ENCODE peak calls at places on chromosomes 1 and 21, in four cellular contexts. D is trophoblast cell, H is H9, Z is H1. E is an unnamed sample.

GRCh38 chr1:245663841-245664240 is 509.1 kb downstream of the KIF26B start:
- DNase-seq in D (no peak), H (no peak), Z (no peak), E (no peak)

GRCh38 chr1:147162093-147162492 is 10.2 kb downstream of the PRKAB2 start:
- DNase-seq in D (no peak), H (no peak), Z (no peak), E (no peak)

GRCh38 chr1:224430511-224431113 is 4.0 kb downstream of the WDR26 start:
- DNase-seq in D (peak; percentile 14), H (no peak), Z (no peak), E (peak; percentile 43)

GRCh38 chr1:241235236-241235897 is 121.6 kb downstream of the RGS7 start:
- DNase-seq in D (no peak), H (no peak), Z (no peak), E (peak; percentile 54)

GRCh38 chr1:214957330-214958137 is 125.0 kb upstream of the KCNK2 start:
- DNase-seq in D (peak; percentile 93), H (no peak), Z (no peak), E (peak; percentile 37)

GRCh38 chr1:220921991-220922390 is 42.7 kb downstream of the HLX start:
- DNase-seq in D (no peak), H (peak; percentile 32), Z (no peak), E (no peak)

GRCh38 chr1:67342002-67342890 is 34.6 kb downstream of the IL12RB2 start:
- DNase-seq in D (no peak), H (peak; percentile 66), Z (peak; percentile 57), E (peak; percentile 23)

GRCh38 chr1:202586018-202586821 is 124.0 kb downstream of the SYT2 start:
- DNase-seq in D (peak; percentile 15), H (no peak), Z (no peak), E (peak; percentile 88)

GRCh38 chr1:113947388-113948107 is 18.4 kb downstream of the HIPK1 start:
- DNase-seq in D (no peak), H (no peak), Z (no peak), E (no peak)

GRCh38 chr1:228273720-228274451 is 66.0 kb downstream of the OBSCN start:
- DNase-seq in D (no peak), H (peak; percentile 42), Z (no peak), E (no peak)

GRCh38 chr1:84289169-84289785 is 12.2 kb upstream of the SAMD13 start:
- DNase-seq in D (no peak), H (no peak), Z (no peak), E (no peak)

GRCh38 chr1:23035823-23036452 is 16.7 kb downstream of the KDM1A start:
- DNase-seq in D (peak; percentile 94), H (no peak), Z (no peak), E (peak; percentile 95)

GRCh38 chr1:31669786-31670582 is 25.3 kb upstream of the PEF1 start:
- DNase-seq in D (no peak), H (peak; percentile 59), Z (no peak), E (peak; percentile 56)

GRCh38 chr1:245621589-245621988 is 466.8 kb downstream of the KIF26B start:
- DNase-seq in D (peak; percentile 91), H (no peak), Z (no peak), E (peak; percentile 85)

GRCh38 chr1:107952989-107953388 is 12.0 kb downstream of the VAV3 start:
- DNase-seq in D (no peak), H (no peak), Z (no peak), E (peak; percentile 24)

GRCh38 chr1:224579526-224579925 is 36.6 kb upstream of the CNIH3 start:
- DNase-seq in D (no peak), H (no peak), Z (no peak), E (peak; percentile 40)

GRCh38 chr1:26938659-26939025 is 17.1 kb downstream of the NUDC start:
- DNase-seq in D (no peak), H (no peak), Z (no peak), E (no peak)
- H3K79me2 ChIP-seq in D (no peaks in the 10 kb centered on the region), H (no peaks in the 10 kb centered on the region), Z (no peaks in the 10 kb centered on the region), E (peaks cover 4% of the 10 kb centered on the region)

DNA sequence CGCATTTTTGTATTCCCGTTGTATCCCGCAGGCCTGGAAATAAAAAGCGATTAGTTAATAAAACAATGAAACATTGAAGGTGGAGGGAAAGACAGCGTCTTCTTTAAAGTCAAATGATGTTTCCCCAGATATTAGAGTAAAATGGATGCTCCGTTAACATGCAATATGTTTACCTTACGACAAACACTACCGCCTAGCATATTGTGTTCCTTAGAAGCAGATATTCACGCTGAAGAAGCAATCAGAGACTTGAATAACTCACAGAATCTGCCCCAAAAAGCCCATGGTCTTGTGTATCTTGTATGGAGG is 583 bp upstream of the B4GALT3 start:
- DNase-seq in D (no peak), H (no peak), Z (no peak), E (no peak)
- H4K8ac ChIP-seq in D (peak overlapping the region; percentile 95), H (no peak overlapping the region), Z (peak overlapping the region; percentile 84), E (no peak overlapping the region)

DNA sequence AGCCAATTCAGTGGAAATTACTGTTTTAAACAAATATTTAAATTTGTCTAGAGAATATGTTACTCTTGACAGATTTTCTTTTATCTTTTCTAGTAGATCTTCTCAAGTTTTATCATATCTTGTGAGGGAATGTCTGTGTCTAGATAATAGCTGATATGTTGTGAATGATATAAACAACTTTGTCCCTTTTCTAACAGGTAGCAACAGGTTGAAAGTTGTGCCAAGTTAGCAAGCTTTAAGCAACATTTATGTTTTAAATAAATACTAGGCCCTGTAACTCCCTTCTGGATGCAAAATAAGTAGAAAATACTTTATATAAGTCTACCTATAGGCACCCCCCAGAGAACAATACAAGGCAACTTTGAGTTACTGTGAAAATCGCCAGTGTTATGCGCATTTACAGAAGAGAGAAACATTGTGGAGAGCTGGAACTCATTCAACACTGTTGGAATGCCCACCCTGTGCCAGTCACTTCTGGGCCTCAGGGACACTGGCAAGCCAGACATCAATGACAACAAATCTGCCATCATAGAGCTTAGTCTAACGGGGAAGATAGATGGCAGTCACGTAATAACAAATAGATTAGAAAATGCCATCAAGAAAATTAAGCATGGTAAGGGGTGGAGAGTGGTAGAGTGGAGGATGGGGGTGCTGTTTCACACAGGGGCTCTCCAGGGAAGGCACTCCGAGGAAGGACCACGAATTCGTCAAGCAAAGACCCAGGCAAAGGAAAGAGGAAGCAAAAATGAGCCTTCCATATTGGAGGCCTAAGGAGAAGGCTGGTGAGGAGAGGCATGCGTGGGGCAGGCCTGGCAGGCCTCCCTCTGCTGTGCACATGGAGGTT is 4.4 kb downstream of the MAP3K21 start:
- DNase-seq in D (no peak), H (no peak), Z (no peak), E (no peak)
- H3K79me2 ChIP-seq in D (no peaks in the 10 kb centered on the region), H (peaks cover 13% of the 10 kb centered on the region), Z (no peaks in the 10 kb centered on the region), E (peaks cover 3% of the 10 kb centered on the region)

GRCh38 chr1:207965602-207966387 is 54.9 kb upstream of the CD34 start:
- DNase-seq in D (no peak), H (no peak), Z (no peak), E (no peak)

GRCh38 chr1:207964195-207964966 is 53.5 kb upstream of the CD34 start:
- DNase-seq in D (no peak), H (no peak), Z (no peak), E (no peak)

GRCh38 chr1:207959995-207960745 is 49.2 kb upstream of the CD34 start:
- DNase-seq in D (no peak), H (no peak), Z (no peak), E (no peak)

GRCh38 chr1:207963429-207964194 is 52.7 kb upstream of the CD34 start:
- DNase-seq in D (peak; percentile 93), H (peak; percentile 85), Z (peak; percentile 94), E (peak; percentile 89)

DNA sequence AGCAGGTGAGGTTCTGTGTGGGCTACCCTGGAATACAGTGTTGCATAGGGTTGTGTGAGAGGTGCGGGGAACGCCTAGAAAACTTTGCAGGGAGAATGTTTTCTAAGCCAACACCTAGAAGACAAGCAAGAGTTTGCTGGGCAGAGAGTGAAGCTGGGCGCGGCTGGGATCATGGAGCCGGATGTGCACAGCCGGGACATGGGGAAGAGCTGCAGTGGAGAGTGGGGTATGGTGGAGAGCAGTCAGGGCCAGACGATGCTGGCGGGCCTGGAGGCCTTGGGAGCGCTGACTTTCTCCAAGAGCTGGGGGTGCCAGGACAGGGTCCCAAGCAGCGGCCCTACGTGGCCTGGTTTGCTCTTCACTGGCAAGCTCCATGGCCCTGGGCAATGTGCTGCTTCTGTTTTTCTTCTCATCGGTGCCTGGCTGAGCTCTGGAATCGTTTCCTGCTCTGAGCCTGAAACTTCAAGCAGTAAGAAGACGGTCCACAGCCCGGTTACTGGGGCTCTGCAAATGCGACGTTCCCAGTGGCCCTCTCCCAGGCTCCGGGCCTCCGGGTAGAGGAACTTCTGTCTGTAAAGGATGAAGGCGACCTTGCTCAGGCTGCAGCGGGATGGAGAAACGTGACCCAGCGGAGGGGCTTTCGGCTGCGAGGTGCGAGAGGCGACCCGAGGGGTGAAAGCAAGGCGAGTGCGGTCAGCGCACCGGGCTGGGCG is 51.9 kb upstream of the CD34 start:
- DNase-seq in D (peak; percentile 22), H (no peak), Z (no peak), E (peak; percentile 57)
- H4K8ac ChIP-seq in D (peak overlapping the region; percentile 94), H (no peak overlapping the region), Z (peak overlapping the region; percentile 96), E (peak overlapping the region; percentile 7)

DNA sequence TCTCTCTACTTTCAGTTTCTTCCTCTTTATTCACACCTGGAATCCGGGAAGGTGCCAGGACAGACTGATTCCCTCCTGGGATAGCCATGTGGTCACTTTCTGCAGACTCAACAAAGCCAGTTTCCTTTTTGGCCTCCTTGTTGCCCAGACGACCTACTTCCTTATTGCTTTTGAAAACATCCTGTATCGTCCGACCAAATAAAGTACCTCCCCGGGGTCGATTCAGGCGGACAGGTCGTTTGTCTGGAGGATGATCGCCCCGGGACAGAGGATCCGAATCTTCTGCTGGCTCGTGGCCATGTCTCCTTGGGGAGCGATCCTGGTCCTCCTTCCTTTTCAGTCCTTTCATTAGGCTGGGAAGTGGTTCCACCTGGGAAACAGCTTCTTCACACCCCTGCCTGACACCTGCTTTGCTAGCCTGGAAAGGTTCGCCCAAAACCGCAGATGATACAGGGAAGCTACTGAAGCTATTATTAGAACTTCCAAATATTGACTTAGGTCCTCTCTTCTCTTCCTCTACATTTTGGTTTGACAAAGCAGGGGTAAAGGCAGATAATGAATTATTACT is 1.2 kb downstream of the MCM3AP start:
- DNase-seq in D (no peak), H (no peak), Z (no peak), E (no peak)
- H3K79me2 ChIP-seq in D (peaks cover 7% of the 10 kb centered on the region), H (peaks cover 20% of the 10 kb centered on the region), Z (peaks cover 14% of the 10 kb centered on the region), E (peaks cover 39% of the 10 kb centered on the region)

DNA sequence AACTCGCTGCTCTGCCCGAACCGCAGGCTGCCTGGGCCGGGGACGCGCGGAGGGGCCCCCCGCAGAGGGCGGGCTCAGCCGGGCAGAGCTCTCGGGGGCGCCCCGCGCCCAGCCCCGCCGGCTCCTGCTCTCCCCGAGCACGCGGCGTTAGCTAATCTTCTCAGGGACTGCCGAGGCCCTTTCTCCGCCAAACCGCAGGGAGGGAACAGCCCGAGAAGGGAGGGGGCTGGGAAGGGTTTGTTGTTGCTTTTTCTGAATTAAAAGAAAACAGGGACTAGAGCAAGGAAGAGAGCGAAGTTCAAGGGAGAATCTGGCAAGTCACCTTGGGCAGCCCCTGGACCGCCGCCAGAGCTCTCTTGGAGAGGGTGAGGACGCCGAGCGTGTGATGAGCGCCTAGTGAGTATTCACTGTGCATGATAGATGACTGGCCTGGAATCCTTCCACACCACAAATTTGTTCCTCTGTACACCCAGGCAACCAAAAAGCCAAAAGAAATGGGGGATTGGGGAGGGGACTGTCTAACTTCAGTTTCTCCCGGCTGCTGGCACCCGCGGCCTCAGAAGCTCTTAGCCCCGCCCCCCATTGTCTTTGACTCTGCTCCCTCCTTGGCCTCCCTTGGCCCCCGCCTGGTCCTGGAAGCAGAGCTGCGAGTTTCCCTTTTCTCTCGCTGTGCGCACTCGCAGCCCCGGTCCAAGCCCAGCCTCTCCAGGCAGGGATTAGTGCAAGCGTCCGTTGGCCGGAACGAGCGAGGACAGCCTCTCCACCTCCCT is 19.7 kb upstream of the LMX1A start:
- DNase-seq in D (no peak), H (peak; percentile 87), Z (peak; percentile 87), E (peak; percentile 91)
- H4K8ac ChIP-seq in D (peak overlapping the region; percentile 81), H (no peak overlapping the region), Z (no peak overlapping the region), E (peak overlapping the region; percentile 97)